ENCODE peak calls at places on chromosome 16, in ten cellular contexts. C is adrenal gland; Z is suprapubic skin; P is CD4-positive, alpha-beta T cell; L is OCI-LY7; O is brain microvascular endothelial cell; D is fibroblast of mammary gland; G is tibial nerve; S is H9; E is lung. M is an unnamed sample.

GRCh38 chr16:67644038-67644437 is 906 bp upstream of the CARMIL2 start:
- DNase-seq in G (no peak), D (no peak), E (no peak), L (no peak), O (no peak), S (no peak), Z (peak; percentile 41), P (no peak), C (no peak), M (no peak)

GRCh38 chr16:79375351-79375750 is 225.2 kb downstream of the MAF start:
- DNase-seq in O (no peak), S (no peak), D (no peak), C (no peak), Z (no peak), L (no peak), E (no peak), P (no peak), G (no peak), M (no peak)

GRCh38 chr16:89686520-89687091 is at the start of gene CDK10:
- DNase-seq in E (peak; percentile 91), C (peak; percentile 95), G (peak; percentile 78), L (peak; percentile 87), D (peak; percentile 79), S (peak; percentile 91), P (peak; percentile 79), O (peak; percentile 83), Z (peak; percentile 89), M (peak; percentile 90)

GRCh38 chr16:23557779-23558330 is 328 bp downstream of the UBFD1 start:
- DNase-seq in C (peak; percentile 72), L (no peak), E (peak; percentile 31), Z (peak; percentile 74), D (peak; percentile 56), O (peak; percentile 5), G (peak; percentile 13), S (peak; percentile 42), P (peak; percentile 4), M (peak; percentile 33)

GRCh38 chr16:53814791-53815190 is 110.8 kb downstream of the FTO start:
- DNase-seq in E (no peak), S (no peak), G (no peak), O (no peak), D (no peak), Z (no peak), L (no peak), P (no peak), C (no peak), M (no peak)

GRCh38 chr16:1825864-1826690 is 548 bp downstream of the HAGH start:
- DNase-seq in O (no peak), C (no peak), P (peak; percentile 51), G (no peak), Z (no peak), E (no peak), D (peak; percentile 43), L (peak; percentile 49), S (no peak), M (peak; percentile 6)

GRCh38 chr16:85515830-85516397 is 97.2 kb upstream of the GSE1 start:
- DNase-seq in S (no peak), G (no peak), E (peak; percentile 71), Z (no peak), L (no peak), O (no peak), C (no peak), D (no peak), P (no peak), M (no peak)

GRCh38 chr16:77711775-77712174 is 10.5 kb upstream of the NUDT7 start:
- DNase-seq in G (no peak), O (no peak), C (no peak), Z (no peak), E (no peak), D (peak; percentile 65), S (no peak), L (no peak), P (no peak), M (no peak)

GRCh38 chr16:65044861-65045260 is 77.0 kb downstream of the CDH11 start:
- DNase-seq in Z (no peak), C (no peak), P (no peak), O (peak; percentile 81), S (no peak), D (peak; percentile 74), E (no peak), G (no peak), L (no peak), M (peak; percentile 81)

GRCh38 chr16:76639685-76640289 is 362.6 kb downstream of the CNTNAP4 start:
- DNase-seq in G (no peak), L (peak; percentile 12), S (peak; percentile 71), O (no peak), D (peak; percentile 84), C (no peak), E (no peak), P (no peak), Z (no peak), M (peak; percentile 50)

GRCh38 chr16:3662601-3663000 is 8.1 kb downstream of the DNASE1 start:
- DNase-seq in L (no peak), Z (no peak), O (no peak), P (no peak), G (no peak), S (peak; percentile 24), E (no peak), D (no peak), C (no peak), M (no peak)

GRCh38 chr16:55370762-55371482 is 46.9 kb downstream of the IRX6 start:
- DNase-seq in D (peak; percentile 19), L (no peak), E (peak; percentile 50), P (no peak), C (peak; percentile 82), G (peak; percentile 47), Z (peak; percentile 79), O (peak; percentile 31), S (peak; percentile 78), M (peak; percentile 24)

GRCh38 chr16:67258160-67258835 is 9.5 kb downstream of the SLC9A5 start:
- DNase-seq in L (no peak), D (no peak), G (no peak), O (no peak), C (no peak), E (no peak), P (no peak), S (peak; percentile 17), Z (peak; percentile 55), M (no peak)

GRCh38 chr16:19863990-19864389 is 20.7 kb downstream of the GPRC5B start:
- DNase-seq in Z (no peak), P (no peak), L (no peak), C (no peak), O (no peak), E (no peak), S (no peak), D (no peak), G (no peak), M (no peak)

GRCh38 chr16:85888405-85889331 is 10.3 kb upstream of the IRF8 start:
- DNase-seq in L (peak; percentile 67), P (no peak), Z (no peak), C (peak; percentile 39), G (no peak), S (peak; percentile 8), O (peak; percentile 86), D (peak; percentile 76), E (no peak), M (peak; percentile 90)

GRCh38 chr16:49457196-49457595 is 83.6 kb downstream of the C16orf78 start:
- DNase-seq in G (no peak), L (no peak), D (no peak), O (no peak), E (no peak), S (peak; percentile 3), Z (peak; percentile 24), P (no peak), C (peak; percentile 18), M (no peak)

GRCh38 chr16:10870137-10870776 is 6.7 kb upstream of the CIITA start:
- DNase-seq in C (no peak), G (no peak), E (no peak), L (peak; percentile 57), O (no peak), P (no peak), S (no peak), Z (no peak), D (no peak), M (no peak)

GRCh38 chr16:6863135-6863534 is 469.5 kb upstream of the RBFOX1 start:
- DNase-seq in P (no peak), O (no peak), D (no peak), L (no peak), G (no peak), S (no peak), E (no peak), Z (no peak), C (no peak), M (no peak)

GRCh38 chr16:2284001-2284770 is 16.3 kb upstream of the RNPS1 start:
- DNase-seq in L (no peak), Z (no peak), E (no peak), P (no peak), C (no peak), O (no peak), D (no peak), S (no peak), G (no peak), M (no peak)

GRCh38 chr16:3878610-3879009 is 1.9 kb downstream of the CREBBP start:
- DNase-seq in S (no peak), G (no peak), P (no peak), C (peak; percentile 51), O (no peak), Z (no peak), D (peak; percentile 35), E (no peak), L (peak; percentile 40), M (peak; percentile 46)

GRCh38 chr16:57999366-57999970 is 1.0 kb downstream of the ZNF319 start:
- DNase-seq in C (no peak), G (no peak), S (no peak), O (no peak), Z (peak; percentile 35), P (peak; percentile 11), L (peak; percentile 62), D (peak; percentile 51), E (no peak), M (peak; percentile 35)
- TF ChIP-seq CTCF in C (no peak), G (no peak), S (peak; percentile 12), O (peak; percentile 27), Z (no peak), P (no peak), L (peak; percentile 65), D (no peak), E (no peak), M (peak; percentile 7)

GRCh38 chr16:75111514-75112280 is 4.9 kb downstream of the LDHD start:
- DNase-seq in S (peak; percentile 35), E (no peak), P (no peak), C (peak; percentile 70), G (no peak), O (no peak), L (no peak), Z (peak; percentile 55), D (no peak), M (peak; percentile 23)
- TF ChIP-seq CTCF in S (no peak), E (no peak), P (peak; percentile 39), C (no peak), G (no peak), O (no peak), L (no peak), Z (no peak), D (no peak), M (no peak)

GRCh38 chr16:70472786-70473433 is 18.5 kb downstream of the FCSK start:
- DNase-seq in D (no peak), S (no peak), Z (peak; percentile 50), C (no peak), O (no peak), L (no peak), G (no peak), E (no peak), P (no peak), M (no peak)
- TF ChIP-seq CTCF in D (no peak), S (no peak), Z (no peak), C (no peak), O (no peak), L (no peak), G (no peak), E (no peak), P (no peak), M (no peak)

GRCh38 chr16:51343411-51343810 is 192.3 kb upstream of the SALL1 start:
- DNase-seq in P (no peak), G (no peak), Z (no peak), C (no peak), O (peak; percentile 4), D (peak; percentile 54), E (no peak), L (no peak), S (no peak), M (peak; percentile 3)

GRCh38 chr16:51337662-51338061 is 186.6 kb upstream of the SALL1 start:
- DNase-seq in L (no peak), C (no peak), O (no peak), E (no peak), P (no peak), D (no peak), Z (no peak), S (peak; percentile 57), G (no peak), M (no peak)
- TF ChIP-seq CTCF in L (no peak), C (no peak), O (peak; percentile 51), E (no peak), P (no peak), D (no peak), Z (no peak), S (peak; percentile 71), G (no peak), M (peak; percentile 12)

M was measured in fibroblast of pulmonary artery.